ENCODE peak calls at places on chromosome 2, in five cellular contexts. C is IMR-90, M is endothelial cell, D is neural progenitor cell, E is pancreas. J is an unnamed sample.

GRCh38 chr2:15145919-15146318 is 415.2 kb downstream of the NBAS start:
- DNase-seq in C (no peak), M (no peak), D (no peak), E (no peak), J (no peak)

GRCh38 chr2:43228341-43228751 is 1.9 kb upstream of the ZFP36L2 start:
- DNase-seq in C (no peak), M (no peak), D (no peak), E (no peak), J (peak; percentile 52)

GRCh38 chr2:17208511-17208910 is 309.7 kb downstream of the RAD51AP2 start:
- DNase-seq in C (peak; percentile 18), M (no peak), D (no peak), E (no peak), J (peak; percentile 4)

GRCh38 chr2:106724301-106724794 is 161.6 kb downstream of the ST6GAL2 start:
- DNase-seq in C (no peak), M (no peak), D (no peak), E (no peak), J (no peak)

GRCh38 chr2:66565291-66565690 is 130.4 kb downstream of the MEIS1 start:
- DNase-seq in C (peak; percentile 65), M (no peak), D (no peak), E (no peak), J (peak; percentile 73)

GRCh38 chr2:84959494-84960156 is 11.3 kb upstream of the KCMF1 start:
- DNase-seq in C (peak; percentile 64), M (no peak), D (peak; percentile 33), E (peak; percentile 74), J (peak; percentile 65)

GRCh38 chr2:39719317-39719716 is 53.6 kb downstream of the TMEM178A start:
- DNase-seq in C (no peak), M (no peak), D (no peak), E (no peak), J (no peak)

GRCh38 chr2:200913654-200914053 is 24.5 kb downstream of the NIF3L1 start:
- DNase-seq in C (peak; percentile 76), M (no peak), D (no peak), E (no peak), J (peak; percentile 19)

GRCh38 chr2:1716441-1716840 is 27.9 kb downstream of the PXDN start:
- DNase-seq in C (no peak), M (no peak), D (no peak), E (no peak), J (no peak)

GRCh38 chr2:29744976-29745375 is 176.4 kb downstream of the ALK start:
- DNase-seq in C (no peak), M (no peak), D (no peak), E (no peak), J (no peak)

GRCh38 chr2:121790276-121790956 is 35.0 kb downstream of the TSN start:
- DNase-seq in C (peak; percentile 92), M (no peak), D (no peak), E (no peak), J (peak; percentile 91)

GRCh38 chr2:195545811-195546210 is 111.2 kb upstream of the SLC39A10 start:
- DNase-seq in C (no peak), M (no peak), D (no peak), E (no peak), J (no peak)

GRCh38 chr2:1091895-1092585 is 141.4 kb downstream of the SNTG2 start:
- DNase-seq in C (peak; percentile 25), M (no peak), D (no peak), E (no peak), J (no peak)

GRCh38 chr2:100208375-100208774 is 66.0 kb upstream of the AFF3 start:
- DNase-seq in C (peak; percentile 10), M (no peak), D (no peak), E (no peak), J (peak; percentile 11)

GRCh38 chr2:23545391-23545790 is 160.4 kb downstream of the KLHL29 start:
- DNase-seq in C (peak; percentile 63), M (no peak), D (no peak), E (no peak), J (peak; percentile 59)

GRCh38 chr2:202091476-202091875 is 18.4 kb downstream of the KIAA2012 start:
- DNase-seq in C (peak; percentile 61), M (no peak), D (no peak), E (no peak), J (peak; percentile 37)

GRCh38 chr2:86632672-86633071 is 9.0 kb upstream of the RNF103 start:
- DNase-seq in C (no peak), M (no peak), D (no peak), E (no peak), J (no peak)

GRCh38 chr2:212708346-212708745 is 169.7 kb upstream of the ERBB4 start:
- DNase-seq in C (peak; percentile 73), M (no peak), D (no peak), E (no peak), J (peak; percentile 21)

GRCh38 chr2:170509460-170510193 is 205.5 kb upstream of the SP5 start:
- DNase-seq in C (no peak), M (no peak), D (no peak), E (no peak), J (no peak)

GRCh38 chr2:179636995-179637394 is 224.4 kb downstream of the ZNF385B start:
- DNase-seq in C (no peak), M (no peak), D (no peak), E (no peak), J (peak; percentile 9)

GRCh38 chr2:125418483-125418882 is 1237.5 kb upstream of the GYPC start:
- DNase-seq in C (no peak), M (no peak), D (no peak), E (no peak), J (no peak)

GRCh38 chr2:132645176-132645575 is 24.8 kb downstream of the LYPD1 start:
- DNase-seq in C (no peak), M (no peak), D (no peak), E (no peak), J (no peak)

GRCh38 chr2:106065983-106066826 is 127.9 kb downstream of the UXS1 start:
- DNase-seq in C (no peak), M (no peak), D (peak; percentile 50), E (no peak), J (no peak)

GRCh38 chr2:176483481-176483880 is 214.2 kb downstream of the MTX2 start:
- DNase-seq in C (no peak), M (no peak), D (no peak), E (no peak), J (no peak)

GRCh38 chr2:68487773-68488355 is 20.5 kb downstream of the APLF start:
- DNase-seq in C (peak; percentile 53), M (no peak), D (peak; percentile 9), E (no peak), J (peak; percentile 49)
- TF ChIP-seq CTCF in C (peak; percentile 56), M (peak; percentile 41), D (peak; percentile 60), E (peak; percentile 52), J (peak; percentile 45)

GRCh38 chr2:224611938-224612337 is 26.8 kb upstream of the CUL3 start:
- DNase-seq in C (no peak), M (no peak), D (no peak), E (no peak), J (no peak)
- TF ChIP-seq CTCF in C (no peak), M (no peak), D (peak; percentile 17), E (no peak), J (no peak)

GRCh38 chr2:204871246-204871953 is 326.1 kb downstream of the PARD3B start:
- DNase-seq in C (peak; percentile 69), M (no peak), D (peak; percentile 28), E (no peak), J (peak; percentile 71)
- TF ChIP-seq CTCF in C (peak; percentile 61), M (no peak), D (peak; percentile 59), E (no peak), J (peak; percentile 50)

GRCh38 chr2:139916822-139917221 is 1136.6 kb upstream of the NXPH2 start:
- DNase-seq in C (no peak), M (no peak), D (no peak), E (no peak), J (no peak)
- TF ChIP-seq CTCF in C (no peak), M (no peak), D (peak; percentile 30), E (no peak), J (no peak)

GRCh38 chr2:68775272-68775847 is 40.7 kb downstream of the ARHGAP25 start:
- DNase-seq in C (no peak), M (no peak), D (no peak), E (no peak), J (no peak)

GRCh38 chr2:68774569-68775271 is 40.1 kb downstream of the ARHGAP25 start:
- DNase-seq in C (peak; percentile 23), M (peak; percentile 43), D (no peak), E (peak; percentile 51), J (no peak)

GRCh38 chr2:68779595-68779994 is 45.0 kb downstream of the ARHGAP25 start:
- DNase-seq in C (no peak), M (no peak), D (no peak), E (no peak), J (no peak)

GRCh38 chr2:68772109-68772508 is 37.5 kb downstream of the ARHGAP25 start:
- DNase-seq in C (no peak), M (no peak), D (no peak), E (no peak), J (no peak)

GRCh38 chr2:68776124-68776523 is 41.5 kb downstream of the ARHGAP25 start:
- DNase-seq in C (no peak), M (no peak), D (no peak), E (no peak), J (no peak)
- TF ChIP-seq CTCF in C (peak; percentile 15), M (no peak), D (no peak), E (no peak), J (no peak)

DNA sequence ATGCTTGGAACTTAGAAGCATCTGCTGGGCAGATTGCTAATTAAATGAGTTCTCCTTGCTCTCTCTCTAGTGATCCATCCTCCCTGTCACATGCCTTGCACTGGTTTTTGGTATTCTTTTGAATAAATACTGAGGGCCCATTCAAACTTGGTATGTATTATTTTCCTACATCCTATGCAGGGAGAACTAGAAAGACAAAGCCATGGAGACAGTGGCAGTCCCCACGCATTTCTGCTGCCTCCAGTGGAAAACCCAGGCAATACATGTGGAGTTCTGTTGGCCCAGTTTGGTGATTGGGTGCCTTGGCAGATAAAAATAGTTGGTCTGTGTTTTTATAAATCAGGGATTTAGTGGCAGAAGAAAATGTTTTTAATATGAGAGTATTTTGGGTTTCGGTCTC is 68.7 kb downstream of the DIS3L2 start:
- DNase-seq in C (no peak), M (no peak), D (no peak), E (no peak), J (no peak)
- TF ChIP-seq CTCF in C (no peak), M (peak; percentile 26), D (peak; percentile 41), E (no peak), J (peak; percentile 18)

GRCh38 chr2:237801466-237801865 is 2.9 kb downstream of the RBM44 start:
- DNase-seq in C (no peak), M (no peak), D (no peak), E (no peak), J (no peak)
- TF ChIP-seq CTCF in C (no peak), M (no peak), D (no peak), E (no peak), J (no peak)

GRCh38 chr2:168699834-168700417 is 102.5 kb upstream of the NOSTRIN start:
- DNase-seq in C (peak; percentile 87), M (no peak), D (no peak), E (peak; percentile 26), J (peak; percentile 74)

GRCh38 chr2:168698959-168699358 is 103.5 kb upstream of the NOSTRIN start:
- DNase-seq in C (no peak), M (no peak), D (no peak), E (no peak), J (no peak)

GRCh38 chr2:168700615-168701245 is 101.7 kb upstream of the NOSTRIN start:
- DNase-seq in C (peak; percentile 11), M (no peak), D (no peak), E (no peak), J (peak; percentile 70)

GRCh38 chr2:168694876-168695275 is 107.6 kb upstream of the NOSTRIN start:
- DNase-seq in C (no peak), M (no peak), D (no peak), E (no peak), J (no peak)

GRCh38 chr2:168697668-168698121 is 104.7 kb upstream of the NOSTRIN start:
- DNase-seq in C (peak; percentile 30), M (no peak), D (no peak), E (no peak), J (peak; percentile 20)
- TF ChIP-seq CTCF in C (no peak), M (no peak), D (no peak), E (no peak), J (no peak)